ENCODE peak calls at places on chromosome 21, in six cellular contexts. F is A172; O is stimulated activated CD8-positive, alpha-beta memory T cell treated with anti-CD3 and anti-CD28 coated beads, Interleukin-4, amount 100 ng/mL, for 4 hours; N is M059J; X is foreskin fibroblast; Q is endothelial cell. P is an unnamed sample.

GRCh38 chr21:36990508-36991205 is 15.8 kb upstream of the RIPPLY3 start:
- DNase-seq in X (no peak), F (no peak), N (no peak), O (no peak), Q (no peak), P (no peak)

GRCh38 chr21:38619865-38620513 is 121.7 kb upstream of the ERG start:
- DNase-seq in O (no peak), X (no peak), N (peak), F (no peak), Q (no peak), P (no peak)

GRCh38 chr21:16426936-16427335 is 697.2 kb downstream of the USP25 start:
- DNase-seq in F (no peak), N (no peak), O (no peak), X (no peak), Q (no peak), P (no peak)

GRCh38 chr21:35924714-35925301 is 135.5 kb downstream of the SETD4 start:
- DNase-seq in N (peak), X (peak), F (peak), Q (no peak), O (no peak), P (peak)

GRCh38 chr21:41961282-41961701 is 7.5 kb upstream of the C2CD2 start:
- DNase-seq in X (no peak), N (peak), O (no peak), Q (no peak), F (no peak), P (no peak)

GRCh38 chr21:28444567-28444966 is 548.1 kb downstream of the LTN1 start:
- DNase-seq in F (no peak), Q (no peak), X (no peak), O (no peak), N (peak), P (no peak)

GRCh38 chr21:27571706-27572105 is 604.8 kb upstream of the ADAMTS5 start:
- DNase-seq in X (peak), N (peak), F (peak), Q (no peak), O (no peak), P (peak)

GRCh38 chr21:16741228-16741665 is 771.6 kb upstream of the CXADR start:
- DNase-seq in Q (no peak), N (no peak), F (no peak), X (no peak), O (no peak), P (no peak)

GRCh38 chr21:37368536-37369279 is 2.1 kb downstream of the DYRK1A start:
- DNase-seq in X (peak), Q (no peak), F (peak), O (no peak), N (peak), P (no peak)

GRCh38 chr21:15669247-15669646 is 60.5 kb upstream of the USP25 start:
- DNase-seq in N (peak), O (no peak), X (peak), Q (no peak), F (no peak), P (no peak)

GRCh38 chr21:46553993-46554392 is 50.9 kb downstream of the S100B start:
- DNase-seq in Q (no peak), F (no peak), N (no peak), O (no peak), X (no peak), P (no peak)

GRCh38 chr21:16592399-16592798 is 862.6 kb downstream of the USP25 start:
- DNase-seq in N (no peak), F (no peak), Q (no peak), X (no peak), O (no peak), P (no peak)

GRCh38 chr21:41979751-41980369 is 26.0 kb upstream of the C2CD2 start:
- DNase-seq in O (no peak), X (peak), Q (no peak), N (peak), F (no peak), P (no peak)

GRCh38 chr21:34707876-34708325 is 39.1 kb downstream of the CLIC6 start:
- DNase-seq in F (no peak), N (no peak), O (no peak), X (no peak), Q (no peak), P (no peak)

GRCh38 chr21:34845521-34846213 is 176.9 kb downstream of the CLIC6 start:
- DNase-seq in N (peak), O (no peak), Q (no peak), X (peak), F (peak), P (peak)

GRCh38 chr21:30209571-30209970 is 6.3 kb downstream of the CLDN8 start:
- DNase-seq in Q (no peak), F (no peak), O (no peak), N (peak), X (no peak), P (no peak)

GRCh38 chr21:35044770-35045538 is 4.1 kb downstream of the RUNX1 start:
- DNase-seq in N (no peak), O (no peak), F (no peak), Q (no peak), X (no peak), P (no peak)

GRCh38 chr21:42653492-42654061 is at the start of gene PDE9A:
- DNase-seq in O (no peak), N (no peak), F (no peak), X (peak), Q (peak), P (no peak)

GRCh38 chr21:35737899-35738341 is 322.4 kb downstream of the SETD4 start:
- DNase-seq in F (no peak), N (peak), X (peak), O (no peak), Q (no peak), P (peak)

GRCh38 chr21:24705201-24705600 is 902.1 kb downstream of the MRPL39 start:
- DNase-seq in O (no peak), F (no peak), N (no peak), Q (no peak), X (no peak), P (no peak)

GRCh38 chr21:40049031-40049958 is 182.1 kb downstream of the PCP4 start:
- DNase-seq in Q (no peak), X (peak), O (no peak), F (no peak), N (peak), P (peak)

GRCh38 chr21:28644762-28645161 is 347.9 kb downstream of the LTN1 start:
- DNase-seq in O (no peak), F (no peak), Q (no peak), X (peak), N (peak), P (no peak)

GRCh38 chr21:38082936-38083335 is 166.7 kb upstream of the KCNJ6 start:
- DNase-seq in N (no peak), O (no peak), Q (no peak), F (no peak), X (no peak), P (no peak)

GRCh38 chr21:31459457-31459856 is 115.4 kb upstream of the TIAM1 start:
- DNase-seq in X (no peak), N (no peak), Q (peak), O (no peak), F (no peak), P (no peak)

GRCh38 chr21:45161039-45161945 is 86.9 kb downstream of the ADARB1 start:
- DNase-seq in F (no peak), Q (no peak), X (no peak), N (no peak), O (no peak), P (no peak)

GRCh38 chr21:20443558-20444155 is 554.6 kb upstream of the NCAM2 start:
- DNase-seq in N (peak), Q (no peak), X (no peak), O (no peak), F (peak), P (no peak)

GRCh38 chr21:44024895-44025353 is 12.8 kb downstream of the TRAPPC10 start:
- DNase-seq in X (peak), O (no peak), N (no peak), F (peak), Q (peak), P (no peak)

GRCh38 chr21:42614391-42614790 is 39.0 kb upstream of the PDE9A start:
- DNase-seq in O (no peak), F (no peak), N (no peak), Q (no peak), X (no peak), P (no peak)

GRCh38 chr21:35981514-35982070 is 78.7 kb downstream of the SETD4 start:
- DNase-seq in X (no peak), N (no peak), F (no peak), Q (no peak), O (no peak), P (no peak)

GRCh38 chr21:29228306-29228705 is 70.4 kb upstream of the BACH1 start:
- DNase-seq in F (no peak), X (no peak), N (no peak), Q (no peak), O (no peak), P (no peak)

GRCh38 chr21:42377951-42378340 is 11.6 kb upstream of the TFF1 start:
- DNase-seq in N (no peak), O (no peak), X (no peak), Q (no peak), F (no peak), P (no peak)

GRCh38 chr21:44763451-44764318 is 37.9 kb downstream of the UBE2G2 start:
- DNase-seq in N (no peak), O (no peak), F (no peak), Q (no peak), X (no peak), P (no peak)

GRCh38 chr21:35481005-35481404 is 431.9 kb upstream of the RUNX1 start:
- DNase-seq in F (no peak), X (no peak), N (no peak), Q (no peak), O (no peak), P (no peak)

GRCh38 chr21:35475768-35476167 is 426.7 kb upstream of the RUNX1 start:
- DNase-seq in N (peak), F (peak), X (peak), O (no peak), Q (no peak), P (no peak)

GRCh38 chr21:37546949-37547614 is 180.5 kb downstream of the DYRK1A start:
- DNase-seq in Q (no peak), F (peak), O (no peak), X (peak), N (peak), P (peak)

GRCh38 chr21:33976082-33976979 is 60.7 kb upstream of the ATP5PO start:
- DNase-seq in X (peak), Q (no peak), N (peak), O (peak), F (peak), P (peak)

GRCh38 chr21:45443595-45444181 is 38.7 kb downstream of the COL18A1 start:
- DNase-seq in X (no peak), F (no peak), O (no peak), N (no peak), Q (no peak), P (no peak)

GRCh38 chr21:45179568-45180288 is 105.3 kb downstream of the ADARB1 start:
- DNase-seq in O (no peak), N (no peak), X (no peak), F (no peak), Q (no peak), P (no peak)

GRCh38 chr21:32163386-32163785 is 115.5 kb downstream of the MIS18A start:
- DNase-seq in Q (no peak), X (no peak), N (no peak), F (no peak), O (no peak), P (no peak)